ENCODE peak calls at places on chromosomes 16 and 17, in six cellular contexts. O, H, T, Z, C and I are unnamed samples.

GRCh38 chr16:86030116-86030515 is 131.2 kb downstream of the IRF8 start:
- DNase-seq in T (no peak), O (no peak), Z (no peak), C (no peak), H (no peak), I (no peak)

GRCh38 chr16:70764632-70765031 is 36.3 kb downstream of the VAC14 start:
- DNase-seq in C (no peak), T (no peak), Z (no peak), H (no peak), O (no peak), I (no peak)

GRCh38 chr16:17499223-17499902 is 28.6 kb upstream of the XYLT1 start:
- DNase-seq in Z (peak; percentile 69), O (no peak), T (no peak), C (no peak), H (no peak), I (no peak)

GRCh38 chr16:56895813-56896212 is 30.8 kb downstream of the SLC12A3 start:
- DNase-seq in C (no peak), O (no peak), T (no peak), Z (no peak), H (no peak), I (no peak)

GRCh38 chr16:2008009-2008526 is 1.6 kb downstream of the ZNF598 start:
- DNase-seq in O (peak; percentile 82), H (no peak), C (no peak), T (no peak), Z (peak; percentile 94), I (peak; percentile 69)

GRCh38 chr16:2483160-2483559 is 8.2 kb downstream of the TBC1D24 start:
- DNase-seq in H (no peak), T (no peak), O (no peak), Z (peak; percentile 52), C (no peak), I (no peak)

GRCh38 chr16:13453938-13454553 is 465.9 kb upstream of the ERCC4 start:
- DNase-seq in T (no peak), O (peak; percentile 47), H (peak; percentile 14), C (peak; percentile 34), Z (peak; percentile 42), I (no peak)

GRCh38 chr16:88988980-88989791 is 12.2 kb upstream of the CBFA2T3 start:
- DNase-seq in C (no peak), O (no peak), T (no peak), Z (no peak), H (no peak), I (no peak)

GRCh38 chr16:72927199-72928088 is 120.5 kb downstream of the ZFHX3 start:
- DNase-seq in H (peak; percentile 25), Z (peak; percentile 96), O (peak; percentile 89), T (no peak), C (no peak), I (peak; percentile 29)

GRCh38 chr17:70338946-70339354 is 169.6 kb downstream of the KCNJ2 start:
- DNase-seq in Z (no peak), O (no peak), C (no peak), H (no peak), T (no peak), I (no peak)

GRCh38 chr17:4944554-4945175 is 3.7 kb downstream of the PFN1 start:
- DNase-seq in H (no peak), Z (no peak), T (no peak), O (no peak), C (peak; percentile 15), I (no peak)

GRCh38 chr17:17661834-17662233 is 19.4 kb upstream of the RAI1 start:
- DNase-seq in H (no peak), O (no peak), C (no peak), T (no peak), Z (no peak), I (no peak)

GRCh38 chr17:82603981-82604448 is 44.2 kb downstream of the WDR45B start:
- DNase-seq in T (no peak), H (no peak), C (peak; percentile 71), Z (no peak), O (no peak), I (no peak)

GRCh38 chr16:80274576-80275191 is 266.1 kb upstream of the DYNLRB2 start:
- DNase-seq in O (peak; percentile 76), C (no peak), H (no peak), Z (peak; percentile 94), T (no peak), I (peak; percentile 24)

GRCh38 chr16:12467418-12468210 is 336.1 kb downstream of the CPPED1 start:
- DNase-seq in C (no peak), H (no peak), T (no peak), Z (no peak), O (no peak), I (no peak)

GRCh38 chr16:27365142-27366089 is 36.6 kb upstream of the IL21R start:
- DNase-seq in O (peak; percentile 62), T (no peak), C (no peak), H (no peak), Z (peak; percentile 9), I (no peak)

GRCh38 chr17:56291226-56291805 is 138.0 kb downstream of the ANKFN1 start:
- DNase-seq in H (no peak), C (no peak), O (peak; percentile 48), Z (no peak), T (no peak), I (no peak)

GRCh38 chr16:3256876-3257465 is 538 bp upstream of the MEFV start:
- DNase-seq in O (no peak), T (no peak), H (no peak), Z (peak; percentile 41), C (no peak), I (no peak)

GRCh38 chr16:67563708-67564468 is 1.6 kb downstream of the CTCF start:
- DNase-seq in H (no peak), T (peak; percentile 33), C (no peak), O (peak; percentile 74), Z (peak; percentile 81), I (peak; percentile 66)

GRCh38 chr17:60155815-60156214 is 6.0 kb downstream of the CA4 start:
- DNase-seq in O (no peak), Z (no peak), T (no peak), H (no peak), C (no peak), I (no peak)

GRCh38 chr17:29039764-29040598 is 3.0 kb upstream of the PIPOX start:
- DNase-seq in O (peak; percentile 11), Z (peak; percentile 80), H (no peak), C (no peak), T (peak; percentile 4), I (peak; percentile 34)

DNA sequence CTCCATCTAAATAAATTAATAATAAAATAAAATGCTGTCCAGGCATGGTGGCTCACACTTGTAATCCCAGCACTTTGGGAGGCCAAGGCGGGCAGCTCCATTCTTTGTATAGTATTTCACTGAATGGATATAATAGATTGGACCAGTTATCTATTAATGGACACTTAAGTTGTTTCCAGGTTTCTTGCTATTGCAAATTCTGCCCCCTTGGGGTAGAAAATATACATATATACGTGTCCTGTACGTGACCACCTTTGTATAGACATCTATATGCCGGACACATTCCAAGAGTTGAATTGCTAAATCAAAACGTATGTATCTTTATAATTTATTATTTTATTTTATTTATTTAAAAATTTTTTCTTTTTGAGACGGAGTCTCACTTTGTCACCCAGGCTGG is 3.9 kb upstream of the EXOC7 start:
- DNase-seq in T (no peak), O (no peak), H (no peak), C (no peak), Z (no peak), I (no peak)
- TF ChIP-seq CTCF in T (peak; percentile 8), O (no peak), H (peak; percentile 29), C (peak; percentile 20), Z (peak; percentile 8), I (no peak)

DNA sequence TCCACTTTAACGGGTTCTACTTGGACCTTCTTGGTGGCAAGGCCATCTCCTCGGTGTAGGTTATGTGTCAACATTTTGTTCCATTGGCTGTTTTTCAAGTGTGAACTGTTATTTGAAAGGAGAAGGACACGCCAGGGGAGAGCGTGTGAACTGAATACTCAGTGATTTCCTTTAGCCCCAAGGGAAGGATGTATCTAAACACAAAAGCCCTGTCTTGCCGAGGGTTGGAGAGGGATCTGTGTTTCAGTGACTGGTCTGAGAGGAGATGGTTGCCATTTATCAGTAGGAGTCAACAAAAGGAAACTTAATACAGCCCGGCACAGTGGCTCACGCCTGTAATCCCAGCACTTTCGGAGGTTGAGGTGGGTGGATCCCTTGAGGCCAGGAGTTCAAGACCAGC is 50.0 kb downstream of the USP10 start:
- DNase-seq in T (no peak), C (no peak), Z (no peak), O (no peak), H (no peak), I (no peak)
- TF ChIP-seq CTCF in T (no peak), C (no peak), Z (no peak), O (no peak), H (no peak), I (no peak)

GRCh38 chr17:37743875-37744632 is 805 bp downstream of the HNF1B start:
- DNase-seq in O (no peak), C (peak; percentile 39), H (peak; percentile 68), Z (no peak), T (no peak), I (no peak)
- TF ChIP-seq CTCF in O (no peak), C (peak; percentile 10), H (peak; percentile 50), Z (no peak), T (no peak), I (no peak)

GRCh38 chr16:28823719-28824547 is 1.1 kb downstream of the ATXN2L start:
- DNase-seq in H (peak; percentile 96), C (peak; percentile 97), O (peak; percentile 98), T (peak; percentile 85), Z (peak; percentile 98), I (peak; percentile 97)

GRCh38 chr16:28823291-28823718 is 506 bp downstream of the ATXN2L start:
- DNase-seq in C (no peak), H (no peak), Z (no peak), O (no peak), T (no peak), I (no peak)

GRCh38 chr16:28824548-28824973 is 1.8 kb downstream of the ATXN2L start:
- DNase-seq in T (no peak), O (no peak), H (no peak), C (no peak), Z (no peak), I (no peak)

GRCh38 chr16:28821874-28822519 is 802 bp upstream of the ATXN2L start:
- DNase-seq in O (no peak), C (no peak), Z (no peak), T (no peak), H (no peak), I (no peak)

DNA sequence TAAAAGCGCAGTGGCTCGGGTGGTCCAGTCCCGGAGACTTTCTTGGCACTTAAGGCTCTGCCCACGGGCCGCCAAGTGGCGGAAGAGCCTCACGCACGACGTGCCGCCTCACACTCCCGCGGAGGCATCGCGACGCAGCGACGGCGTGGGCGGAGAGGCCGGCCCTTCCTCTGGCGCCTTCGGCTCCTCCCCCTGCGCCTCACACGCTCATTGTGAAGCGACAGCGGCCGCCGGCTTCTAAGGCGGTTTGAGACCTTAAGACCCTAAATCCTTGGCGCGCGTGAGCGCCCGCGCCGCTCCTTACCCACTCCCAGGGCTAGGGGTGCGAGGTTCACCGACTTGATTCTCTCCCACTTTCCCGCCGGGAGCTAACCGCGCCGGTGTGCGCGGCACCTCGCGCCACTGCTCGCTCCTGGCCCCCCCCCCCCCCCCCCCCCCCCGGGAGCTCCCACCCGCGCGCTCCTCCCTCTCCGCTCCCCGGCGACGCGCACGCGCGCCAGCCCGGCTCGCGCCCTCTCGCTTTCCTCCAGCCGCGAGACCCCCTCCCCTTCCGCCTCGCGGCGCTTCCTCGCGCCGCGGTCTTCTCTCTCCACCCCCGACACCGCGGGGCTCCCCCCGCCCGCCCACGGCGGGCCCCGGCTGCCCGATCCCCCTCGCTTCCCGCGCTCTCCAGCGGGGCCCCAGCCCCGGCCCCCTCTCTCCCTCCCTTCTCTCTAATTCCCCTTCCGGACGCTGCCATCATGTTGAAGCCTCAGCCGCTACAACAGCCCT is at the start of gene ATXN2L:
- DNase-seq in H (peak; percentile 75), O (peak; percentile 98), Z (peak; percentile 97), T (peak; percentile 82), C (peak; percentile 95), I (peak; percentile 93)
- TF ChIP-seq CTCF in H (no peak), O (no peak), Z (no peak), T (no peak), C (no peak), I (no peak)